ENCODE peak calls at places on chromosomes 2 and 18, in five cellular contexts. I, P, K, T and V are unnamed samples.

GRCh38 chr2:159982842-159983785 is 79.3 kb downstream of the PLA2R1 start:
- DNase-seq in T (no peak), K (peak), I (no peak), P (no peak), V (no peak)

GRCh38 chr18:7646174-7646886 is 79.2 kb downstream of the PTPRM start:
- DNase-seq in K (no peak), P (no peak), T (no peak), I (no peak), V (no peak)

GRCh38 chr2:192044496-192044895 is 150.2 kb downstream of the TMEFF2 start:
- DNase-seq in P (no peak), T (no peak), K (no peak), I (no peak), V (no peak)

GRCh38 chr2:127193948-127194267 is 26.2 kb downstream of the CYP27C1 start:
- DNase-seq in P (no peak), K (peak), I (no peak), T (no peak), V (no peak)

GRCh38 chr2:109125595-109126500 is 3.2 kb upstream of the SH3RF3 start:
- DNase-seq in P (no peak), K (peak), T (no peak), I (no peak), V (no peak)

GRCh38 chr2:151028691-151029176 is 232.9 kb downstream of the RBM43 start:
- DNase-seq in P (no peak), K (no peak), I (no peak), T (no peak), V (no peak)

GRCh38 chr18:23563377-23564043 is 22.8 kb downstream of the NPC1 start:
- DNase-seq in P (no peak), I (no peak), K (peak), T (no peak), V (no peak)

GRCh38 chr2:16280081-16280480 is 339.7 kb downstream of the MYCN start:
- DNase-seq in K (no peak), T (no peak), P (no peak), I (no peak), V (no peak)

GRCh38 chr2:112614201-112614840 is 29.9 kb downstream of the CHCHD5 start:
- DNase-seq in I (no peak), T (no peak), K (no peak), P (no peak), V (no peak)

GRCh38 chr18:52499018-52499417 is 159.0 kb downstream of the DCC start:
- DNase-seq in K (no peak), T (no peak), I (no peak), P (no peak), V (no peak)

GRCh38 chr2:70010222-70011111 is 49.0 kb upstream of the ASPRV1 start:
- DNase-seq in P (no peak), T (no peak), I (no peak), K (no peak), V (no peak)

GRCh38 chr18:47772374-47773248 is 157.8 kb downstream of the SMAD2 start:
- DNase-seq in P (peak), I (no peak), T (peak), K (peak), V (no peak)

GRCh38 chr2:165455940-165456479 is 13.5 kb upstream of the CSRNP3 start:
- DNase-seq in P (no peak), K (no peak), I (no peak), T (no peak), V (no peak)